ENCODE peak calls at places on chromosome 9, in eight cellular contexts. One of them, this sample, is unnamed.

GRCh38 chr9:125812403-125812802 is 65.2 kb downstream of the PBX3 start:
- DNase-seq in A549: no peak
- DNase-seq in GM12865: peak; percentile 42
- DNase-seq in osteocyte: no peak
- DNase-seq in endothelial cell: no peak
- DNase-seq in IMR-90: no peak
- DNase-seq in fibroblast of pulmonary artery: no peak
- DNase-seq in lower lobe of right lung: no peak
- DNase-seq in this sample: no peak

GRCh38 chr9:113210815-113211214 is 10.3 kb downstream of the FKBP15 start:
- DNase-seq in A549: no peak
- DNase-seq in GM12865: no peak
- DNase-seq in osteocyte: no peak
- DNase-seq in endothelial cell: no peak
- DNase-seq in IMR-90: no peak
- DNase-seq in fibroblast of pulmonary artery: no peak
- DNase-seq in lower lobe of right lung: no peak
- DNase-seq in this sample: no peak

GRCh38 chr9:113352411-113352810 is 3.1 kb downstream of the BSPRY start:
- DNase-seq in A549: no peak
- DNase-seq in GM12865: no peak
- DNase-seq in osteocyte: no peak
- DNase-seq in endothelial cell: no peak
- DNase-seq in IMR-90: no peak
- DNase-seq in fibroblast of pulmonary artery: no peak
- DNase-seq in lower lobe of right lung: no peak
- DNase-seq in this sample: no peak

GRCh38 chr9:127926961-127927456 is 3.6 kb downstream of the PIP5KL1 start:
- DNase-seq in A549: no peak
- DNase-seq in GM12865: no peak
- DNase-seq in osteocyte: no peak
- DNase-seq in endothelial cell: no peak
- DNase-seq in IMR-90: no peak
- DNase-seq in fibroblast of pulmonary artery: no peak
- DNase-seq in lower lobe of right lung: no peak
- DNase-seq in this sample: no peak

GRCh38 chr9:37369671-37370070 is 52.8 kb upstream of the GRHPR start:
- DNase-seq in A549: no peak
- DNase-seq in GM12865: peak; percentile 89
- DNase-seq in osteocyte: no peak
- DNase-seq in endothelial cell: no peak
- DNase-seq in IMR-90: no peak
- DNase-seq in fibroblast of pulmonary artery: no peak
- DNase-seq in lower lobe of right lung: no peak
- DNase-seq in this sample: no peak

GRCh38 chr9:70749066-70749465 is 334.6 kb upstream of the KLF9 start:
- DNase-seq in A549: no peak
- DNase-seq in GM12865: no peak
- DNase-seq in osteocyte: no peak
- DNase-seq in endothelial cell: no peak
- DNase-seq in IMR-90: no peak
- DNase-seq in fibroblast of pulmonary artery: no peak
- DNase-seq in lower lobe of right lung: no peak
- DNase-seq in this sample: no peak

GRCh38 chr9:73050887-73051550 is 98.2 kb upstream of the ALDH1A1 start:
- DNase-seq in A549: peak; percentile 97
- DNase-seq in GM12865: no peak
- DNase-seq in osteocyte: no peak
- DNase-seq in endothelial cell: no peak
- DNase-seq in IMR-90: no peak
- DNase-seq in fibroblast of pulmonary artery: no peak
- DNase-seq in lower lobe of right lung: no peak
- DNase-seq in this sample: no peak

GRCh38 chr9:127910613-127911205 is 6.1 kb downstream of the ST6GALNAC4 start:
- DNase-seq in A549: peak; percentile 64
- DNase-seq in GM12865: no peak
- DNase-seq in osteocyte: no peak
- DNase-seq in endothelial cell: no peak
- DNase-seq in IMR-90: peak; percentile 47
- DNase-seq in fibroblast of pulmonary artery: peak; percentile 34
- DNase-seq in lower lobe of right lung: no peak
- DNase-seq in this sample: no peak

GRCh38 chr9:27672730-27673129 is 99.4 kb upstream of the C9orf72 start:
- DNase-seq in A549: no peak
- DNase-seq in GM12865: no peak
- DNase-seq in osteocyte: no peak
- DNase-seq in endothelial cell: no peak
- DNase-seq in IMR-90: no peak
- DNase-seq in fibroblast of pulmonary artery: no peak
- DNase-seq in lower lobe of right lung: no peak
- DNase-seq in this sample: no peak

DNA sequence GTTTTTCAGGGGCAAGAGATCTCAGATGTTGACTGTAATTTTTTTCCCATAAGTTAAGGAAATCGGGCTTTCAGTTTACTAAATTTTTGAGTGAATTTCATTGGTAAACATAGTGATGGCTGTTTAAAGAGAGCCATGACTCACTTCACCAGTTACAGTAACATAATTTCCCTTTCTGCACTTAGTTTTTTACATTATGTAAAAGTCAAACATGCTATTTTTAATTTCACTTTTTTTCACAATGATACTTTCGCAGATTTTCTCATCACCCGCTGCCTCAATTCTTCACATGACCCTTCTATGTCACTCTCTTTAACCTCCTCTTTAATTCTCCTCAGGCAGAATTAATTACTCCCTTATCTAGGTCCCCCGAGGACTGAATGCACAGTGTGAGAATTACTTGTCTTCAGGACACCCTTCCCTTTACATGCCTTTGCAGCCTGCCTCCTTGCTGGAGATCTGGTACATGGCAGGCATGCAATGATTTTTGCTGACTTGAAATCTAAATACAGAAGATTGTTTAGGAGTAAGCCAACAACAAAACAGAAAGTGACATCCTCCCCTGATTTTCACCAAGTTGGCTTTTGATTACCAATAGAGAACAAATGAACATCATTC is 217.5 kb upstream of the S1PR3 start:
- DNase-seq in A549: peak; percentile 74
- DNase-seq in GM12865: no peak
- DNase-seq in osteocyte: no peak
- DNase-seq in endothelial cell: no peak
- DNase-seq in IMR-90: peak; percentile 63
- DNase-seq in fibroblast of pulmonary artery: peak; percentile 64
- DNase-seq in lower lobe of right lung: no peak
- DNase-seq in this sample: no peak
- TF ChIP-seq CTCF in A549: no peak
- TF ChIP-seq CTCF in GM12865: no peak
- TF ChIP-seq CTCF in osteocyte: peak; percentile 46
- TF ChIP-seq CTCF in endothelial cell: no peak
- TF ChIP-seq CTCF in IMR-90: no peak
- TF ChIP-seq CTCF in fibroblast of pulmonary artery: peak; percentile 45
- TF ChIP-seq CTCF in lower lobe of right lung: no peak
- TF ChIP-seq CTCF in this sample: no peak

DNA sequence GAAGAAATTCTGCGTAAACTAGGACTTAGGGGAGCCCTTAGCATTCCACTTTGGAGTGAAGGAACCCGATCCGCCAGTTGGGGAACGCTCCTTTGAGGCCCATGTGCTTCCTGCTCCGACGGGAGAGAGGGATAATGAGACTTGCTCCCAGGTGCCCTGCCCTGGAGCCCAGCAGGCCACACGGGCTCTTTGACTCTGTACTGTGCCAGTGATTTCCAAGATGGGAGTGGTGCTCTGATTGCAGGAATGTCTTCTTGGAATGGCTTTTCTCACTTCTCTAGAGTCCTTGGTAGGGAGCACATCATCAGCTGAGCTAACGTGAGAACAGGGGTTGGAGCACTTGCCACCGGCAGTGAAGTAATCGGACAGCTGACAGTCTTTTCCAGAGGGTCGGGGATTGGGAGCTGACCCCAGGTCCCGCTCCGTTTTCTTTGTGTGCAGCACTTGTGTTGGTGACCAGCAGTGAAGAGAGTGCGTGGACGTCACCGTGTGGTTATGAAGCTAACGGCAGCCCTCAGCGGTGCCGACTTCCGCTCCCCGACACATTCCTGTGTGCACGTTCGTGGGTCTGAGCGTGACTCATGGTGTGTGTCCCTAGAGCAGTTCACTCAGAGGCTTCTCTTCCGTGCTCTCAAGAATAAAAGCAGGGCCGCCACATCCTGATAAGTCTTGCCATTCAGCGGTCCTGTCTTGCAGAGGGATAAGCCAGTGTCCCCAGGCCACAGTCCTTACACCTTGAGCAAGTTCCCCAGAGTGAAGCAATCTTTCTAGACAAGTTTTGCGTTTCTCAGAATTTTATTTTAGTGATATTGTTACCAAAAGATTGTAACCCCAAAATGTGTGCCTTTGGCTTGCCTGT is 25.6 kb downstream of the ABL1 start:
- DNase-seq in A549: peak; percentile 39
- DNase-seq in GM12865: no peak
- DNase-seq in osteocyte: peak; percentile 91
- DNase-seq in endothelial cell: no peak
- DNase-seq in IMR-90: peak; percentile 99
- DNase-seq in fibroblast of pulmonary artery: peak; percentile 97
- DNase-seq in lower lobe of right lung: peak; percentile 88
- DNase-seq in this sample: peak; percentile 34
- TF ChIP-seq CTCF in A549: no peak
- TF ChIP-seq CTCF in GM12865: no peak
- TF ChIP-seq CTCF in osteocyte: peak; percentile 58
- TF ChIP-seq CTCF in endothelial cell: no peak
- TF ChIP-seq CTCF in IMR-90: peak; percentile 55
- TF ChIP-seq CTCF in fibroblast of pulmonary artery: peak; percentile 35
- TF ChIP-seq CTCF in lower lobe of right lung: peak; percentile 38
- TF ChIP-seq CTCF in this sample: no peak

GRCh38 chr9:99427252-99427651 is 205.2 kb downstream of the SEC61B start:
- DNase-seq in A549: no peak
- DNase-seq in GM12865: no peak
- DNase-seq in osteocyte: no peak
- DNase-seq in endothelial cell: no peak
- DNase-seq in IMR-90: no peak
- DNase-seq in fibroblast of pulmonary artery: no peak
- DNase-seq in lower lobe of right lung: no peak
- DNase-seq in this sample: no peak

GRCh38 chr9:99425124-99425523 is 203.0 kb downstream of the SEC61B start:
- DNase-seq in A549: no peak
- DNase-seq in GM12865: no peak
- DNase-seq in osteocyte: no peak
- DNase-seq in endothelial cell: no peak
- DNase-seq in IMR-90: no peak
- DNase-seq in fibroblast of pulmonary artery: no peak
- DNase-seq in lower lobe of right lung: no peak
- DNase-seq in this sample: no peak

GRCh38 chr9:99430301-99430700 is 208.2 kb downstream of the SEC61B start:
- DNase-seq in A549: no peak
- DNase-seq in GM12865: peak; percentile 52
- DNase-seq in osteocyte: no peak
- DNase-seq in endothelial cell: no peak
- DNase-seq in IMR-90: peak; percentile 90
- DNase-seq in fibroblast of pulmonary artery: peak; percentile 35
- DNase-seq in lower lobe of right lung: no peak
- DNase-seq in this sample: no peak

GRCh38 chr9:99431103-99431502 is 209.0 kb downstream of the SEC61B start:
- DNase-seq in A549: no peak
- DNase-seq in GM12865: no peak
- DNase-seq in osteocyte: no peak
- DNase-seq in endothelial cell: no peak
- DNase-seq in IMR-90: peak; percentile 66
- DNase-seq in fibroblast of pulmonary artery: peak; percentile 71
- DNase-seq in lower lobe of right lung: no peak
- DNase-seq in this sample: no peak

DNA sequence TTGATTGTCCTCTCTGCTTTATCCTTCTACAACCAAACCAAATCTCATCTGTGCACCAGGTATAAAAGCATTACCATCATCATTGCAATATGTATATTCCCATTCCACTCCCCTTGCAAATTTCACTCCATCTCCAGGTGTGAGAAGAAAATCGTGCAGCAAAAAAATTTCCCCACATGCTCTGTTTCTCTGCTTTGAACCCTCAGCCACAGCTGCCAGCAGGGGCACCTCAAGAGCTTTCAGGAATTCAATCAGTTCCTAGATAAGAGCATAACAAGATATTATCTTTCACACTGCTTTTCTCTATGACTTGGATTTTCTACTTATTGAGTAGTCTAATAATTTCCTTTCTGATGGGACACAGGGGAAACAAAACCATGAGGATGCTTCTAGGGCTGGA is 204.4 kb downstream of the SEC61B start:
- DNase-seq in A549: no peak
- DNase-seq in GM12865: no peak
- DNase-seq in osteocyte: no peak
- DNase-seq in endothelial cell: no peak
- DNase-seq in IMR-90: no peak
- DNase-seq in fibroblast of pulmonary artery: no peak
- DNase-seq in lower lobe of right lung: no peak
- DNase-seq in this sample: no peak
- TF ChIP-seq CTCF in A549: no peak
- TF ChIP-seq CTCF in GM12865: no peak
- TF ChIP-seq CTCF in osteocyte: no peak
- TF ChIP-seq CTCF in endothelial cell: no peak
- TF ChIP-seq CTCF in IMR-90: no peak
- TF ChIP-seq CTCF in fibroblast of pulmonary artery: no peak
- TF ChIP-seq CTCF in lower lobe of right lung: no peak
- TF ChIP-seq CTCF in this sample: no peak

GRCh38 chr9:35522725-35523124 is 32.8 kb downstream of the RUSC2 start:
- DNase-seq in A549: no peak
- DNase-seq in GM12865: no peak
- DNase-seq in osteocyte: no peak
- DNase-seq in endothelial cell: no peak
- DNase-seq in IMR-90: no peak
- DNase-seq in fibroblast of pulmonary artery: no peak
- DNase-seq in lower lobe of right lung: no peak
- DNase-seq in this sample: no peak

GRCh38 chr9:35520404-35520790 is 30.5 kb downstream of the RUSC2 start:
- DNase-seq in A549: no peak
- DNase-seq in GM12865: no peak
- DNase-seq in osteocyte: no peak
- DNase-seq in endothelial cell: no peak
- DNase-seq in IMR-90: peak; percentile 76
- DNase-seq in fibroblast of pulmonary artery: peak; percentile 24
- DNase-seq in lower lobe of right lung: no peak
- DNase-seq in this sample: no peak

GRCh38 chr9:35521708-35522107 is 31.8 kb downstream of the RUSC2 start:
- DNase-seq in A549: peak; percentile 26
- DNase-seq in GM12865: no peak
- DNase-seq in osteocyte: no peak
- DNase-seq in endothelial cell: no peak
- DNase-seq in IMR-90: peak; percentile 88
- DNase-seq in fibroblast of pulmonary artery: peak; percentile 38
- DNase-seq in lower lobe of right lung: no peak
- DNase-seq in this sample: no peak

GRCh38 chr9:35519697-35520403 is 29.9 kb downstream of the RUSC2 start:
- DNase-seq in A549: no peak
- DNase-seq in GM12865: no peak
- DNase-seq in osteocyte: no peak
- DNase-seq in endothelial cell: no peak
- DNase-seq in IMR-90: no peak
- DNase-seq in fibroblast of pulmonary artery: no peak
- DNase-seq in lower lobe of right lung: no peak
- DNase-seq in this sample: no peak

DNA sequence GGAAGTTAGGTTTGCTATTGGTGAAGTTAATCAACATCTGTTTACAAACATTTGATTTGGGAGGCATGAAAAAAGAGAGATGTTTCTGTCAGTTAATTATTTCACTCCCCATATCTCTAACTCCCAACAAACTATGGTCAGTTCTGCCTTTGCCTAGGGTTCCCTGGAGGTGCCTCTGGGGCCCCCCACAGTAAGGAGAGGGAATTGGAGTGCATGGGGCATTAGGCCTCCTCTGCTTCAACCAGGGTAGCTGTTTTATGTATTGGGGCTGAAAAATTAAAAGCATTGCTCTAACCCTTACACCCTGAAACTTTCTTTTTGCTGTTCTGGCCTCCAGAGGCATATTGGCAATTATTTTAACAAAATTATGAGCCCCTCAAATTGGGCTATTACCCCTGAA is 32.3 kb downstream of the RUSC2 start:
- DNase-seq in A549: no peak
- DNase-seq in GM12865: no peak
- DNase-seq in osteocyte: no peak
- DNase-seq in endothelial cell: no peak
- DNase-seq in IMR-90: no peak
- DNase-seq in fibroblast of pulmonary artery: no peak
- DNase-seq in lower lobe of right lung: no peak
- DNase-seq in this sample: no peak
- TF ChIP-seq CTCF in A549: no peak
- TF ChIP-seq CTCF in GM12865: no peak
- TF ChIP-seq CTCF in osteocyte: peak; percentile 21
- TF ChIP-seq CTCF in endothelial cell: no peak
- TF ChIP-seq CTCF in IMR-90: peak; percentile 36
- TF ChIP-seq CTCF in fibroblast of pulmonary artery: peak; percentile 18
- TF ChIP-seq CTCF in lower lobe of right lung: no peak
- TF ChIP-seq CTCF in this sample: no peak

This sample was measured in omental fat pad.